ENCODE peak calls at places on chromosomes 16 and 17, in nine cellular contexts. E, S, Z, F, Q, B, N, R and P are unnamed samples.

GRCh38 chr16:54957403-54957802 is 26.7 kb downstream of the IRX5 start:
- DNase-seq in E (no peak), S (peak; percentile 57), Z (no peak), F (no peak), Q (no peak), B (no peak), N (no peak), R (no peak), P (no peak)

GRCh38 chr17:82924812-82925211 is 85.0 kb upstream of the ZNF750 start:
- DNase-seq in E (no peak), S (no peak), Z (no peak), F (no peak), Q (no peak), B (no peak), N (no peak), R (no peak), P (no peak)

GRCh38 chr17:72576289-72576759 is 455.5 kb downstream of the SOX9 start:
- DNase-seq in E (no peak), S (no peak), Z (no peak), F (no peak), Q (no peak), B (no peak), N (no peak), R (no peak), P (no peak)

GRCh38 chr16:85528528-85529387 is 84.4 kb upstream of the GSE1 start:
- DNase-seq in E (no peak), S (no peak), Z (no peak), F (no peak), Q (no peak), B (no peak), N (no peak), R (no peak), P (no peak)

GRCh38 chr17:76753061-76753961 is 15.4 kb downstream of the MFSD11 start:
- DNase-seq in E (peak; percentile 39), S (no peak), Z (no peak), F (no peak), Q (no peak), B (no peak), N (no peak), R (peak; percentile 38), P (no peak)

GRCh38 chr17:71438631-71439146 is 682.1 kb upstream of the SOX9 start:
- DNase-seq in E (no peak), S (no peak), Z (peak; percentile 12), F (peak; percentile 18), Q (no peak), B (no peak), N (no peak), R (no peak), P (no peak)

GRCh38 chr17:58318065-58318481 is 10.5 kb downstream of the TSPOAP1 start:
- DNase-seq in E (no peak), S (no peak), Z (no peak), F (no peak), Q (peak; percentile 6), B (no peak), N (no peak), R (no peak), P (no peak)

GRCh38 chr17:66353937-66354401 is 51.6 kb downstream of the PRKCA start:
- DNase-seq in E (no peak), S (no peak), Z (no peak), F (no peak), Q (no peak), B (no peak), N (no peak), R (no peak), P (no peak)

GRCh38 chr17:36623281-36623680 is 21.9 kb downstream of the MRM1 start:
- DNase-seq in E (no peak), S (no peak), Z (no peak), F (no peak), Q (no peak), B (no peak), N (no peak), R (no peak), P (no peak)

GRCh38 chr16:3656491-3657468 is 2.3 kb downstream of the DNASE1 start:
- DNase-seq in E (no peak), S (no peak), Z (no peak), F (no peak), Q (no peak), B (no peak), N (no peak), R (no peak), P (no peak)

GRCh38 chr16:70767377-70768204 is 33.4 kb downstream of the VAC14 start:
- DNase-seq in E (no peak), S (no peak), Z (no peak), F (no peak), Q (no peak), B (no peak), N (no peak), R (no peak), P (peak; percentile 10)

GRCh38 chr17:7351665-7352558 is at the start of gene KCTD11:
- DNase-seq in E (peak; percentile 90), S (peak; percentile 97), Z (no peak), F (peak; percentile 92), Q (peak; percentile 54), B (peak; percentile 94), N (peak; percentile 75), R (peak; percentile 40), P (peak; percentile 93)

GRCh38 chr16:24996301-24996700 is 18.9 kb downstream of the ARHGAP17 start:
- DNase-seq in E (no peak), S (no peak), Z (no peak), F (no peak), Q (no peak), B (no peak), N (no peak), R (no peak), P (no peak)

GRCh38 chr17:3683054-3683511 is 12.9 kb downstream of the P2RX5 start:
- DNase-seq in E (peak; percentile 30), S (peak; percentile 47), Z (no peak), F (no peak), Q (peak; percentile 39), B (no peak), N (no peak), R (peak; percentile 25), P (no peak)

GRCh38 chr17:82414548-82415281 is 3.4 kb upstream of the HEXD start:
- DNase-seq in E (peak; percentile 45), S (peak; percentile 72), Z (no peak), F (peak; percentile 41), Q (peak; percentile 63), B (peak; percentile 76), N (peak; percentile 31), R (peak; percentile 49), P (peak; percentile 78)

GRCh38 chr16:15518412-15519351 is 84.3 kb downstream of the BMERB1 start:
- DNase-seq in E (no peak), S (no peak), Z (no peak), F (peak; percentile 63), Q (no peak), B (peak; percentile 46), N (no peak), R (no peak), P (peak; percentile 65)

GRCh38 chr17:78421084-78421533 is 42.7 kb downstream of the PGS1 start:
- DNase-seq in E (no peak), S (no peak), Z (no peak), F (no peak), Q (no peak), B (no peak), N (no peak), R (no peak), P (no peak)

GRCh38 chr16:85428899-85429775 is 184.0 kb upstream of the GSE1 start:
- DNase-seq in E (no peak), S (no peak), Z (no peak), F (peak; percentile 14), Q (no peak), B (peak; percentile 11), N (peak; percentile 1), R (peak; percentile 2), P (no peak)

GRCh38 chr17:81347437-81347836 is 47.8 kb upstream of the BAHCC1 start:
- DNase-seq in E (no peak), S (no peak), Z (no peak), F (no peak), Q (no peak), B (no peak), N (no peak), R (no peak), P (no peak)

GRCh38 chr17:60720763-60721531 is 43.3 kb downstream of the BCAS3 start:
- DNase-seq in E (peak; percentile 4), S (no peak), Z (peak; percentile 3), F (no peak), Q (no peak), B (no peak), N (no peak), R (no peak), P (peak; percentile 27)